ENCODE peak calls at places on chromosomes 7 and 10, in eight cellular contexts. V is H9, N is cardiac muscle cell, G is sigmoid colon, F is foreskin fibroblast, E is brain microvascular endothelial cell, L is tibial nerve, H is Calu3. W is an unnamed sample.

GRCh38 chr10:103678104-103678526 is 177.3 kb downstream of the SH3PXD2A start:
- DNase-seq in V (no peak), N (no peak), L (peak), F (peak), E (peak), G (peak), H (no peak), W (peak)

GRCh38 chr10:13629116-13629515 is 42.4 kb downstream of the PRPF18 start:
- DNase-seq in F (no peak), V (no peak), H (no peak), N (no peak), L (no peak), G (no peak), E (peak), W (no peak)

GRCh38 chr7:133699390-133699789 is 427.8 kb upstream of the LRGUK start:
- DNase-seq in N (no peak), H (no peak), F (no peak), V (no peak), L (no peak), G (no peak), E (no peak), W (no peak)

GRCh38 chr7:41979834-41980307 is 257.1 kb downstream of the GLI3 start:
- DNase-seq in L (no peak), G (no peak), V (peak), N (peak), F (peak), H (peak), E (peak), W (no peak)

GRCh38 chr7:10472115-10472514 is 501.6 kb upstream of the PHF14 start:
- DNase-seq in H (no peak), E (no peak), G (no peak), V (no peak), N (no peak), L (no peak), F (no peak), W (no peak)

GRCh38 chr7:129122751-129123516 is 21.6 kb upstream of the TSPAN33 start:
- DNase-seq in H (no peak), E (peak), V (no peak), N (no peak), G (no peak), L (no peak), F (no peak), W (peak)

GRCh38 chr7:135943266-135943889 is 33.8 kb downstream of the MTPN start:
- DNase-seq in H (no peak), G (no peak), F (no peak), L (no peak), V (no peak), N (no peak), E (no peak), W (no peak)

GRCh38 chr10:126400641-126401040 is 12.4 kb upstream of the ADAM12 start:
- DNase-seq in E (no peak), V (no peak), H (no peak), L (no peak), F (no peak), N (no peak), G (no peak), W (no peak)

GRCh38 chr7:158044156-158044823 is 543.3 kb downstream of the PTPRN2 start:
- DNase-seq in H (no peak), L (no peak), V (no peak), N (no peak), E (no peak), F (no peak), G (peak), W (no peak)

GRCh38 chr10:31778627-31779026 is 150.0 kb downstream of the ARHGAP12 start:
- DNase-seq in H (no peak), E (no peak), G (no peak), N (no peak), L (no peak), V (no peak), F (peak), W (no peak)

GRCh38 chr10:44571701-44572100 is 186.8 kb upstream of the CXCL12 start:
- DNase-seq in E (peak), V (no peak), G (no peak), N (no peak), L (no peak), F (peak), H (no peak), W (no peak)

GRCh38 chr7:107969856-107970255 is 33.1 kb downstream of the LAMB1 start:
- DNase-seq in V (no peak), N (no peak), G (no peak), L (no peak), F (no peak), H (no peak), E (no peak), W (no peak)

GRCh38 chr7:40297741-40298311 is 163.0 kb downstream of the SUGCT start:
- DNase-seq in E (no peak), N (no peak), L (no peak), H (no peak), V (no peak), F (peak), G (no peak), W (no peak)

GRCh38 chr10:34520510-34520909 is 294.6 kb downstream of the PARD3 start:
- DNase-seq in H (no peak), V (no peak), G (no peak), N (no peak), F (no peak), L (no peak), E (no peak), W (no peak)

GRCh38 chr10:100744980-100745881 is at the start of gene PAX2:
- DNase-seq in F (no peak), H (no peak), N (no peak), E (no peak), L (no peak), V (peak), G (peak), W (no peak)
- TF ChIP-seq CTCF in F (no peak), H (no peak), N (no peak), E (no peak), L (no peak), V (no peak), G (no peak), W (no peak)

DNA sequence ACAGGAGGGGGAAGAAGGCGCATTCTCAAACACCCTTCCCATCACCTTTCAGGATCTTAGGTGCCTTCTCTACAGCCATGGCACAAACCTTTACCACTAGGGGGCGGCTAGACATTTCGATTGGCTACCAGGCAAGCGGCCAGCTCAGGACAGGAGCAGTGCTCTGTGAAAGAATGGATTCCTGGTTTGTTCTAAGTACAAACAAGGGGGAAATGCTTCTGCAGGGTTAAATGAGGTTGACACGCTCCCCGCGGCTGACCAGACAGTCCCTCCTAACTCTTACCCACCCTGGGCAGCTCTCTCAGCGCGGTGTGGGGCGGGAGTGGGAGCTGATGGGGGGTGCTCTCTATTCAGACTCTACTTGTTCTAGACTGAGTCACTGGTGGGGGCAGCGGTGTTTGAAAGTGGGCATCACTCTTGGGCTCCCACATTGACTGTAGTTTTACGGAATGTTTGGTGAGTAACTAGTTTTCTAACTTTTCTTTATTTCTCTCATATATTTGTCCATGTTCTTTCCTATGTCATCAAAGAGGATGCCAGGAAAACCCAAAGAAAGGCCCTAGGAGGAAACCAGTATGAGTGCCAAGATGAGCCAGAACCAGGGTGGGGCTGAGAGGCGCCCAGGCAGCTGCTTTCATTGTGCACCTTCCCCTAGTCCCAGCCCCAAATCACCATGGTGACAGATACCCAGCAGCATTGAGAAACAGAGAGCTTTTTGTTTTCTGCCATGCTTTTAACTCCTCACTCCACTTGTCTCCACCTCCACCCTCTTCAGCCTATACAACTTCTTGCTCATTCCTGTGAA is 61.4 kb upstream of the GPR158 start:
- DNase-seq in V (peak), E (peak), H (peak), F (peak), G (peak), N (peak), L (peak), W (peak)
- TF ChIP-seq CTCF in V (peak), E (peak), H (peak), F (peak), G (peak), N (peak), L (peak), W (peak)

GRCh38 chr10:80170641-80171040 is 34.7 kb downstream of the ANXA11 start:
- DNase-seq in N (no peak), G (peak), H (no peak), L (no peak), F (no peak), E (no peak), V (no peak), W (no peak)

GRCh38 chr10:80167471-80167870 is 34.9 kb downstream of the PLAC9 start:
- DNase-seq in E (no peak), N (no peak), L (no peak), V (no peak), H (no peak), G (peak), F (no peak), W (no peak)

GRCh38 chr10:80168111-80168511 is 35.6 kb downstream of the PLAC9 start:
- DNase-seq in H (no peak), V (no peak), E (no peak), N (no peak), F (no peak), L (no peak), G (peak), W (no peak)

GRCh38 chr10:80170026-80170425 is 35.3 kb downstream of the ANXA11 start:
- DNase-seq in F (no peak), V (no peak), H (no peak), E (no peak), L (no peak), N (no peak), G (no peak), W (no peak)

GRCh38 chr10:80168679-80169380 is 36.3 kb downstream of the PLAC9 start:
- DNase-seq in F (no peak), G (peak), L (no peak), V (peak), E (no peak), N (no peak), H (peak), W (peak)
- TF ChIP-seq CTCF in F (peak), G (no peak), L (no peak), V (peak), E (peak), N (peak), H (peak), W (peak)

GRCh38 chr7:124764071-124764846 is 1.3 kb downstream of the GPR37 start:
- DNase-seq in G (no peak), F (no peak), E (no peak), V (no peak), N (peak), H (no peak), L (no peak), W (no peak)

GRCh38 chr7:124762611-124763143 is 2.9 kb downstream of the GPR37 start:
- DNase-seq in L (no peak), F (no peak), N (no peak), G (no peak), H (no peak), V (no peak), E (no peak), W (no peak)

GRCh38 chr7:124764847-124765400 is 668 bp downstream of the GPR37 start:
- DNase-seq in L (no peak), H (peak), E (no peak), N (peak), V (peak), F (no peak), G (no peak), W (peak)

GRCh38 chr7:124768525-124768924 is 2.9 kb upstream of the GPR37 start:
- DNase-seq in G (no peak), H (no peak), V (no peak), N (no peak), F (no peak), E (no peak), L (no peak), W (no peak)

DNA sequence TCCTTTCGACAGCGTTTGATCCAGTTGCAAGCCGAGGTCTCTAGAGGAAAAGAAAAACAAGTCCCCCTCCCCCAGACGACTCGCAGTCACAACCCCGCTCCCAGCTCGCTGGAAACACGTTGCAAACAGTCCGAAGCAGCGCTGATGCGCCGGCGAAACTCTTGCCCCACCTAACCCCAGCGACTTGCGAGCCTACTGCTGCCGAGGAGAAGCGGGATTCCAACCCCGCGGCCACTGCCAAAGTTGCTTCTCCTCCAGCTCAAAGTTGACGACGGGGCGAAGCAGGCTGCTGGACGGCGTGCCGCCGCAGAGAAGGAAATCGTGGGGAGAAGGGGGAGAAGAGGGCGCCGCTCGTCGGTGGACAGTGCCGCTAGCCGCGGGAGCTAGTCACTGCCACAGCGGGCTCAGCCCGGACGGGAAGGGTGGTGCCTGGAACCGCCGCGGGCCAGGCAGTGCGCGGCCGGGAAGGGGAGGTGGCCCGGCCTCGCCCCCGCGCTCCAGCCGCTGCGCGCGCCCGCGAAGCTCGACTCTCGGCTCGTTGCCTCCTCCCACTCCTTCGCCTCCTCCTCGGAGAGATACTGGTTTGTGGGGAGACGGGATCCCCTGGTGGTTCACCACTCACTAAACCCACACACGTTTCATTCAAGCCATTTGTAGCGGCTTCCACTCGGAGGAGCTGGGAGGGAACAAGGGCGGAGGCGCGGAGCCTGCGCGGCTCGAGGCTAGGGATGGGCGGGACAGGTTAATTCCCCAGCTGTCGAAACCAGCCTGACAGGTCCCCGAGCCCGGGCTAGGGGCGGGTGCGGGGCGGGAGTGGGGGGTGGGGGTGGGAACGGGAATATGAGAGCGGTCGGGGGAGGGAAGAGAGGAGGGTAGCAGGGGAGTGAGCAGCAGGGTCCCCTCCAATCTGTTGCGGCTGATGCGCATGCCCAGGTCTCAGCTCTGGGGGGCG is at the start of gene GPR37:
- DNase-seq in E (peak), H (peak), G (peak), V (peak), N (peak), F (peak), L (no peak), W (peak)
- TF ChIP-seq CTCF in E (peak), H (peak), G (no peak), V (peak), N (no peak), F (peak), L (no peak), W (no peak)

DNA sequence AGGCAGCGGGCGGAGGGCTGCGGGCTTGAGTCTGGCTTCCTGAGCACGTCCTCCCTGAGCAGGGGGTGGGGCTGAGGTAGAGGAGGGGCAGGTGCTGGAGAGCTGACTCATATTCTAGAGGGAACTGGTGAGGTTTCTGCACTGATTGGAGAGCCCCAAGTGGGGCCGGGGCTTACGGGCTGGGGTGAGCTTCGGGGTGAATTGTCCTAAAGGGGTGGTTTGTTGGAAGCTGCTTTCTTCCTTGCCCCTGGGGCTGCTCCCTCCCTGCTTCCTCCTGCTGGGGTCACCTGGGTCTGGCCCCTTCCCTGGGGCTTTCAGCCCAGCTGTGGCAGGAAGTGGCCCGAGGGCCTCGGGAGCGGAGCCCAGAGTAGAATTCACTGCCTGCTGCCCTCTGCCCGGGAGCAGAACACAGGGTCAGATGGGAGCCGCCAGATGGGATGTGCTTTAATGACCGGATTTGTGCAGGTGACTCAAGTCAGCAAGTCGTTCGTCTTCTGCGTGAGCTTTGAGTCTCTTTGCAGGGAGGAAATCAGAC is 48.6 kb downstream of the FAM20C start:
- DNase-seq in N (no peak), L (no peak), F (no peak), E (no peak), H (peak), G (no peak), V (peak), W (no peak)
- TF ChIP-seq CTCF in N (no peak), L (no peak), F (no peak), E (no peak), H (no peak), G (no peak), V (no peak), W (no peak)

GRCh38 chr10:60414111-60414510 is 24.4 kb upstream of the ANK3 start:
- DNase-seq in E (no peak), L (no peak), H (no peak), G (no peak), V (no peak), F (no peak), N (no peak), W (no peak)
- TF ChIP-seq CTCF in E (peak), L (no peak), H (no peak), G (no peak), V (no peak), F (no peak), N (no peak), W (no peak)

GRCh38 chr7:34039033-34039432 is 133.7 kb downstream of the BMPER start:
- DNase-seq in G (no peak), E (no peak), L (no peak), F (no peak), V (no peak), H (no peak), N (no peak), W (no peak)
- TF ChIP-seq CTCF in G (no peak), E (no peak), L (no peak), F (no peak), V (no peak), H (no peak), N (no peak), W (no peak)

GRCh38 chr10:17248964-17249363 is 20.9 kb downstream of the VIM start:
- DNase-seq in F (no peak), E (no peak), N (no peak), H (no peak), V (no peak), L (no peak), G (no peak), W (no peak)

GRCh38 chr10:17255512-17255911 is 27.5 kb downstream of the VIM start:
- DNase-seq in N (no peak), F (no peak), G (no peak), H (no peak), L (no peak), E (no peak), V (no peak), W (no peak)

GRCh38 chr10:17247210-17247609 is 19.2 kb downstream of the VIM start:
- DNase-seq in F (no peak), V (no peak), N (no peak), E (no peak), H (no peak), G (no peak), L (no peak), W (no peak)

GRCh38 chr10:17249820-17250219 is 21.8 kb downstream of the VIM start:
- DNase-seq in N (no peak), E (no peak), G (no peak), V (no peak), H (no peak), F (no peak), L (no peak), W (no peak)

DNA sequence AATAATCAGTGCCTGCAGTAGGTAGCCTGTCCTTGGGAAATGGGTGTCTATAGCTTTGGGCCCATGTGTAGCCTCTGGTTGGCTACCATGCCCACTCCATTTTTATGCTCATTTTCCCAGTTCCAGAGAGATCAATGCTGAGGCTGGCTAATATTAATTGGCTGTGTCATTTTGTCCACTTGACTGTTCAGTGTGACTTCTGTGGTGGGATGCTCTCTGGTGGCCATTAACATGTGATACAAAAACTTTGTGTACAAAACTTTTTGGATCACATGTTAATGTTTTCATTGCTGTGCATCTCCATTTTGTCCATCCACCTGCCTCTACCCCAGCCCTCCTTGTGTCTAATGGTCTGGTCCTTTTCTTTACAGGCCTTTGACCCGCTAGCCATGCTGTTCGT is 22.7 kb downstream of the VIM start:
- DNase-seq in F (no peak), L (no peak), E (no peak), N (no peak), V (no peak), G (no peak), H (no peak), W (no peak)
- TF ChIP-seq CTCF in F (no peak), L (no peak), E (peak), N (no peak), V (no peak), G (no peak), H (no peak), W (peak)

W was measured in GM06990.